ENCODE peak calls at places on chromosomes 5 and 9, in four cellular contexts. P is cardiac septum; J is HuH-7; I is stimulated activated naive CD8-positive, alpha-beta T cell treated with anti-CD3 and anti-CD28 coated beads, Interleukin-15, Interleukin-2, amounts not matched to agents 100 U/mL and 50 U/mL, for 24 hours. R is an unnamed sample.

GRCh38 chr5:179273074-179273435 is 72.2 kb downstream of the ADAMTS2 start:
- DNase-seq in I (no peak), J (no peak), P (no peak), R (no peak)

GRCh38 chr5:79086116-79086515 is 16.5 kb downstream of the BHMT2 start:
- DNase-seq in J (no peak), I (no peak), P (no peak), R (no peak)

GRCh38 chr9:134571946-134572914 is 69.4 kb upstream of the COL5A1 start:
- DNase-seq in P (no peak), J (no peak), I (no peak), R (no peak)

GRCh38 chr9:8762676-8763075 is 963.1 kb upstream of the DMAC1 start:
- DNase-seq in I (no peak), P (no peak), J (no peak), R (no peak)

GRCh38 chr5:37054391-37054790 is 177.8 kb downstream of the NIPBL start:
- DNase-seq in P (no peak), J (no peak), I (no peak), R (no peak)

GRCh38 chr5:40191041-40191550 is 488.6 kb upstream of the PTGER4 start:
- DNase-seq in P (no peak), I (no peak), J (no peak), R (no peak)

GRCh38 chr5:8114597-8115266 is 245.8 kb downstream of the MTRR start:
- DNase-seq in I (no peak), P (no peak), J (no peak), R (no peak)

GRCh38 chr5:91556-92263 is at the start of gene PLEKHG4B:
- DNase-seq in I (peak), P (peak), J (no peak), R (no peak)

GRCh38 chr9:95981741-95982390 is 106.4 kb downstream of the ERCC6L2 start:
- DNase-seq in J (no peak), P (no peak), I (no peak), R (no peak)

GRCh38 chr5:172666251-172666650 is 25.2 kb downstream of the NEURL1B start:
- DNase-seq in P (no peak), J (no peak), I (no peak), R (no peak)

GRCh38 chr9:124040935-124041816 is 29.6 kb downstream of the LHX2 start:
- DNase-seq in J (peak), I (peak), P (no peak), R (no peak)